ENCODE peak calls at places on chromosomes 16 and 17, in nine cellular contexts. B is CD14-positive monocyte, L is epithelial cell of proximal tubule, N is cardiac fibroblast, X is left ventricle myocardium inferior, C is sigmoid colon, I is AG04449, D is pancreas, M is fibroblast of villous mesenchyme. O is an unnamed sample.

GRCh38 chr16:73092236-73092781 is 44.4 kb upstream of the ZFHX3 start:
- DNase-seq in B (no peak), M (no peak), X (no peak), C (no peak), D (no peak), N (no peak), I (no peak), L (no peak), O (no peak)

GRCh38 chr17:42221886-42222745 is 27.8 kb upstream of the GHDC start:
- DNase-seq in I (no peak), M (peak), D (no peak), X (peak), C (no peak), L (no peak), B (peak), N (peak), O (no peak)

GRCh38 chr16:14284930-14285541 is 213.9 kb downstream of the MRTFB start:
- DNase-seq in M (peak), N (peak), I (no peak), X (peak), D (no peak), B (no peak), C (peak), L (no peak), O (no peak)

GRCh38 chr17:17080781-17081180 is 38.5 kb downstream of the MPRIP start:
- DNase-seq in D (peak), X (no peak), I (no peak), L (no peak), N (no peak), B (no peak), C (peak), M (no peak), O (no peak)

GRCh38 chr16:24273511-24273910 is 17.4 kb downstream of the CACNG3 start:
- DNase-seq in N (peak), X (no peak), I (no peak), L (no peak), C (no peak), D (no peak), M (no peak), B (no peak), O (no peak)

GRCh38 chr17:18071751-18072150 is 16.0 kb upstream of the DRG2 start:
- DNase-seq in N (no peak), C (no peak), L (no peak), M (no peak), X (no peak), B (no peak), D (no peak), I (no peak), O (no peak)

GRCh38 chr16:23629516-23629915 is 11.6 kb downstream of the PALB2 start:
- DNase-seq in X (no peak), C (no peak), I (no peak), B (no peak), D (no peak), N (no peak), M (no peak), L (no peak), O (no peak)

GRCh38 chr16:49194499-49195260 is 87.0 kb downstream of the CBLN1 start:
- DNase-seq in I (no peak), M (no peak), C (no peak), L (no peak), X (peak), D (no peak), B (no peak), N (no peak), O (no peak)

GRCh38 chr17:79956853-79957252 is 78.8 kb downstream of the TBC1D16 start:
- DNase-seq in C (peak), L (no peak), X (peak), I (no peak), D (peak), N (no peak), B (no peak), M (no peak), O (no peak)

GRCh38 chr17:27207073-27207511 is 86.8 kb upstream of the WSB1 start:
- DNase-seq in X (no peak), D (no peak), C (no peak), I (peak), N (peak), M (peak), B (no peak), L (peak), O (no peak)

GRCh38 chr17:75614006-75614405 is 19.2 kb upstream of the SMIM5 start:
- DNase-seq in M (no peak), I (no peak), L (no peak), N (no peak), C (no peak), D (no peak), B (peak), X (no peak), O (no peak)

GRCh38 chr17:48647964-48648245 is 21.7 kb upstream of the HOXB9 start:
- DNase-seq in M (no peak), L (no peak), C (no peak), N (no peak), D (no peak), X (no peak), B (no peak), I (no peak), O (no peak)

GRCh38 chr17:27567563-27567859 is 63.5 kb upstream of the LGALS9 start:
- DNase-seq in M (no peak), B (no peak), N (no peak), I (no peak), L (no peak), C (no peak), X (no peak), D (no peak), O (no peak)

GRCh38 chr17:9696279-9697044 is 51.1 kb downstream of the USP43 start:
- DNase-seq in M (no peak), N (no peak), B (no peak), D (no peak), C (no peak), X (no peak), L (no peak), I (no peak), O (no peak)

GRCh38 chr16:74309789-74310781 is 13.5 kb downstream of the PSMD7 start:
- DNase-seq in B (no peak), I (no peak), D (no peak), M (peak), X (no peak), N (peak), L (no peak), C (no peak), O (no peak)

GRCh38 chr16:14600164-14600563 is 29.9 kb downstream of the PARN start:
- DNase-seq in M (peak), L (no peak), D (no peak), N (peak), C (no peak), B (no peak), X (no peak), I (no peak), O (no peak)

GRCh38 chr17:27602721-27603445 is 28.1 kb upstream of the LGALS9 start:
- DNase-seq in L (no peak), X (peak), M (peak), N (peak), B (peak), D (peak), C (peak), I (no peak), O (peak)

GRCh38 chr17:15092762-15093161 is 172.4 kb downstream of the PMP22 start:
- DNase-seq in D (no peak), M (no peak), N (peak), C (no peak), B (no peak), I (no peak), L (no peak), X (no peak), O (no peak)

GRCh38 chr16:27353853-27354252 is 40.1 kb downstream of the IL4R start:
- DNase-seq in N (no peak), X (no peak), I (no peak), L (no peak), M (no peak), B (no peak), C (no peak), D (no peak), O (no peak)

GRCh38 chr17:64354824-64355535 is 35.7 kb downstream of the PECAM1 start:
- DNase-seq in M (peak), L (no peak), D (no peak), N (peak), I (no peak), B (no peak), C (no peak), X (no peak), O (no peak)

GRCh38 chr17:50554201-50554600 is 6.3 kb upstream of the CACNA1G start:
- DNase-seq in C (no peak), X (no peak), B (no peak), L (no peak), M (no peak), N (no peak), I (no peak), D (no peak), O (no peak)

GRCh38 chr16:10045947-10046346 is 136.3 kb downstream of the GRIN2A start:
- DNase-seq in X (no peak), C (no peak), D (no peak), L (no peak), B (no peak), M (no peak), N (no peak), I (no peak), O (no peak)

GRCh38 chr17:27529230-27529796 is 73.1 kb downstream of the KSR1 start:
- DNase-seq in C (peak), B (peak), N (peak), L (no peak), X (no peak), M (peak), D (no peak), I (no peak), O (no peak)

GRCh38 chr17:4937553-4937952 is 2.3 kb downstream of the SLC25A11 start:
- DNase-seq in X (no peak), N (no peak), I (no peak), B (peak), C (no peak), L (no peak), M (no peak), D (no peak), O (no peak)

DNA sequence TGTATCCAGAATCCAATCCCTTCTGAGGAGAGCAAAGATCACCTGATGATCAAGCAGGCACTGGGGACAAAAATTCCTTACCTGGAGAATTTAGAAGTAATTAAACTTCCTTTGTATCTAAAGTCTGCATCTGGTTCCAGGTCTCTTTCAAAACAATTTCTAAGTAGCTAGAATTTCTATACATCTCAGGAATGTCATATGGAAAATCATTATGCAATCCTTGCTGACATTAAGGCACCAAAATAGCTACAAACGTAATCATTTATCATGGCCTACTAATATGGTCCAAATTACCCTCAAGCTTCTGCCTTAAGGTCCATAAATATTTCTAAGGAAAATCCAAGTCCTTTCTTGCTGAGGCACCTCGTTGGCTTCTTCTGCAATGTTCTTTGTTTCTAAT is 32.9 kb upstream of the YPEL2 start:
- DNase-seq in I (no peak), X (no peak), C (no peak), B (no peak), D (no peak), M (no peak), L (no peak), N (no peak), O (no peak)
- TF ChIP-seq CTCF in I (no peak), X (no peak), C (no peak), B (no peak), D (no peak), M (no peak), L (no peak), N (no peak), O (no peak)

GRCh38 chr17:81401727-81402529 is 6.7 kb downstream of the BAHCC1 start:
- DNase-seq in L (no peak), N (peak), C (no peak), M (peak), B (no peak), D (no peak), I (no peak), X (peak), O (no peak)
- TF ChIP-seq CTCF in L (peak), N (peak), C (no peak), M (peak), B (no peak), D (no peak), I (peak), X (peak), O (no peak)

DNA sequence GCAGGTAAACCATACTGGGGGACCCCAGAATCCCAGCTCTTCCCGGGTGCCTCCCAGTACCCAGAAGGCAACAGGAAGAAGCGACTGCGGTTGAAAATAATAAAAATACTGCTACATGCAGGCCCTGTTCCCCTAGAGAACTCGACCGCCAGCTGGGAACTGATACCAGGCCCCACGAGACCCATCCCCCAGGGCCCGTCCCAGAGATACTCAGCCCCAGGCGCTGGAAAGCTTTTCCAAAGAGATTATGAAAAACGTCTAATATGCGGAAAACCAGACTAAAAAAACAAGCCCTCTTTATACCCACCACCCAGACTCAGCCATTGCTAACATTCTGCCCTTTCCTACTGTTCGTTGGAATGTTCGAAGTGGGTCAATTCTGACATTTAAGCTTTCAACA is 12.9 kb upstream of the MEAK7 start:
- DNase-seq in N (no peak), D (no peak), X (no peak), B (no peak), L (no peak), C (no peak), M (no peak), I (no peak), O (no peak)
- TF ChIP-seq CTCF in N (no peak), D (no peak), X (no peak), B (no peak), L (no peak), C (no peak), M (no peak), I (no peak), O (no peak)

GRCh38 chr17:73643012-73643845 is 1.0 kb downstream of the SDK2 start:
- DNase-seq in B (no peak), M (no peak), X (peak), C (no peak), L (no peak), D (peak), N (no peak), I (no peak), O (peak)
- TF ChIP-seq CTCF in B (peak), M (peak), X (no peak), C (no peak), L (peak), D (no peak), N (peak), I (no peak), O (no peak)

GRCh38 chr16:51125992-51126391 is 25.1 kb downstream of the SALL1 start:
- DNase-seq in N (no peak), B (no peak), L (no peak), X (no peak), D (no peak), C (no peak), M (no peak), I (no peak), O (no peak)
- TF ChIP-seq CTCF in N (no peak), B (no peak), L (peak), X (no peak), D (no peak), C (no peak), M (no peak), I (no peak), O (no peak)

DNA sequence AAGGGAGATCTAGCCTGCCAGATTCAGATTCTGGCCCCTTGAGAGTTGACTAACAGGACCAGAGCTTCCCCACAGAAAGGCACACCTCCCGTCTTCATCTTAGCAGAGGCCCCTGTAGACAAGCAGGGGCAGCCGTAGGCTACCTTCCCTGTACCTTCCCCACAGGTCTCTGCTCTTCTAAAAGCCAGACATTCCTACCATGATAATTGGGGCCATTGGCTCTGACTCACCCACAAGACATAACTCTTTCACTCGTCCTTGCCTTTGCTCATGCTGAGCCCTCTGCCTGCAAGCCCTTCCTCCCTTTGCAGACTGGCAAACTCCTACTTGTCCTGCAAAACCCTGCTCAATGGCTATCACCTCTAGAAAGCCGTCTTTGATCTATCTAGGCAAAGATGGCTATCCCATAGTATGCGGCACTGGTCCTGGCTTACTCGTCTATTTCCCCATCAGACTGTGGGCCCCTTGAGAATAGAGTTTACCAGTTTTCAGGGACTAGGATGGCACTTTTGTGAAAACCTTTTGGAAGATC is 43.8 kb downstream of the PIMREG start:
- DNase-seq in X (no peak), I (no peak), B (peak), C (no peak), D (no peak), M (no peak), L (no peak), N (peak), O (no peak)
- TF ChIP-seq CTCF in X (no peak), I (no peak), B (no peak), C (no peak), D (no peak), M (no peak), L (no peak), N (no peak), O (no peak)

GRCh38 chr17:58312824-58313223 is 15.8 kb downstream of the TSPOAP1 start:
- DNase-seq in M (no peak), X (no peak), C (no peak), I (no peak), D (no peak), B (no peak), N (no peak), L (no peak), O (no peak)
- TF ChIP-seq CTCF in M (no peak), X (no peak), C (no peak), I (no peak), D (no peak), B (no peak), N (no peak), L (peak), O (no peak)

DNA sequence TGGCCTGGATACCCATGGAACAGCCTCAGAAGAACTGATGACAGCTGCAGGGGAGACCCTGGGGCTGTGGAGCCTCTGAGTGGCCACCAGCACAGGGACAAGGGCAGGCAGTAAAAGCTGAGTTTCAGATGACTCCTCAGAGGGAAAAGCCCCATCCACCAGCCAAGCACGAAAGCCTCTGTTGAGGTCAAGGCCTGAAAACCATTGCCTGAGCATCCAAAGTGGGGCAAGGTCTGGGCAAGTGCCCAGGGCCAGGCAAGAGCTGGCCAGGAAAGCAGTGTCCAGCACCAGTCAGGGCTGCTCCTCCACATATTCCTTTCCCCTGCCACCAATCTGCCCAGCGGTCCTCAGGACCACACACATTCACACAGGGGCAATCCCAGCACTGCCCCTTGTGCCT is 16.4 kb downstream of the ATP6V0D1 start:
- DNase-seq in N (no peak), M (no peak), D (no peak), I (no peak), L (no peak), B (no peak), C (no peak), X (no peak), O (no peak)
- TF ChIP-seq CTCF in N (no peak), M (no peak), D (no peak), I (no peak), L (no peak), B (no peak), C (no peak), X (no peak), O (no peak)

GRCh38 chr16:6211644-6212043 is 1114.0 kb upstream of the EEF2KMT start:
- DNase-seq in L (no peak), C (no peak), N (no peak), B (no peak), D (no peak), X (no peak), M (no peak), I (no peak), O (no peak)
- TF ChIP-seq CTCF in L (no peak), C (no peak), N (no peak), B (no peak), D (no peak), X (no peak), M (no peak), I (no peak), O (no peak)